ENCODE peak calls at places on chromosome 4, in seven cellular contexts. V is naive thymus-derived CD4-positive, alpha-beta T cell; K is PC-9; C is heart right ventricle; L is Karpas-422; X is upper lobe of right lung; Y is GM23248. O is an unnamed sample.
A peak's percentile ranks its signal among the peaks of the same experiment; 100 is the strongest.

GRCh38 chr4:141636077-141636770 is at the start of gene IL15:
- DNase-seq in V (peak; percentile 7), C (peak; percentile 65), K (peak; percentile 81), Y (peak; percentile 78), L (no peak), X (peak; percentile 87), O (peak; percentile 83)

GRCh38 chr4:8058031-8058479 is 100.6 kb downstream of the ABLIM2 start:
- DNase-seq in V (no peak), Y (no peak), C (no peak), K (no peak), X (no peak), L (no peak), O (no peak)

GRCh38 chr4:133149932-133150642 is 993 bp downstream of the PCDH10 start:
- DNase-seq in V (no peak), X (no peak), Y (no peak), L (no peak), K (no peak), C (no peak), O (no peak)

GRCh38 chr4:48904101-48904500 is 2.5 kb downstream of the OCIAD2 start:
- DNase-seq in L (peak; percentile 57), C (no peak), Y (no peak), K (no peak), X (no peak), V (no peak), O (no peak)

GRCh38 chr4:878796-879729 is 53.1 kb downstream of the GAK start:
- DNase-seq in L (no peak), Y (no peak), C (no peak), V (peak; percentile 11), K (no peak), X (no peak), O (no peak)

GRCh38 chr4:17206829-17207773 is 304.8 kb downstream of the QDPR start:
- DNase-seq in L (no peak), V (no peak), Y (no peak), C (no peak), X (no peak), K (no peak), O (no peak)

GRCh38 chr4:99633772-99634171 is 23.9 kb downstream of the C4orf54 start:
- DNase-seq in V (no peak), Y (no peak), X (no peak), K (no peak), L (no peak), C (no peak), O (no peak)

GRCh38 chr4:23374280-23374679 is 515.6 kb downstream of the PPARGC1A start:
- DNase-seq in K (peak; percentile 27), V (no peak), X (no peak), C (no peak), L (no peak), Y (no peak), O (no peak)

GRCh38 chr4:86521373-86521969 is 72.6 kb upstream of the PTPN13 start:
- DNase-seq in X (no peak), Y (no peak), L (no peak), V (no peak), K (no peak), C (no peak), O (no peak)

GRCh38 chr4:91958651-91959050 is 345.1 kb upstream of the GRID2 start:
- DNase-seq in Y (peak; percentile 50), C (no peak), X (no peak), K (no peak), L (no peak), V (no peak), O (no peak)

GRCh38 chr4:25928320-25928955 is 14.4 kb downstream of the SMIM20 start:
- DNase-seq in V (no peak), C (no peak), L (no peak), K (no peak), Y (peak; percentile 21), X (no peak), O (no peak)

DNA sequence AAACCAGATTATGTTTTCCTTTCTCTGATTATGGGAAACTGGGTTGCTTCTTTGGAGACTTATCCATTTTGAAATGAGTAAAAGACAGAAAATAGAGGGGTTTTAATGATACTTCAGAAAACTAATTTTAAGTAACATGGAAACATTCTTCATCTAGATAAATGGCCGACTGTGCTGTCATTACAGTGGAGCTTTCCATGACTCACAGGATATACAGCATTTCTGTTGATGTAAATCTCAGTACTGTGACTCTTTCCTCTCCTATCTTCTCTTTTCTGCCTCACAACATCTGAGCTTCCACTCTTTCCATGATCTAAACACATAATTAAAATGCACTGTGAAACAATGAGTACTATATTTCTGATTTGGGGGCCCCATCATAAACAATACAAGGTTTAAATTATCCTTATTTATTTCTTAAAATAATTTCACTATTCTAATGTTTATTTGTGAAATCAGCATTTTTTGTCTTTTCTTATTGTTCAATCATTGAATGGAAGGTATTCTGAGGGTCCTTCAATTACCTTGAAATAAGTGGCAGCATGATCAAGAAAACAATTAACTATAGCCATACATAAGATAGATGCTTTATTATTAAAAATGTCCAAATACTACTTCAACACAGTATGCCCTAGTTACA is 19.3 kb downstream of the SEC24D start:
- DNase-seq in X (no peak), Y (peak; percentile 88), V (no peak), L (no peak), C (no peak), K (no peak), O (no peak)
- H3K36me3 ChIP-seq in X (peaks cover 56% of the 10 kb centered on the region), Y (peaks cover 52% of the 10 kb centered on the region), V (no peaks in the 10 kb centered on the region), L (peaks cover 44% of the 10 kb centered on the region), C (peaks cover 28% of the 10 kb centered on the region), K (no peaks in the 10 kb centered on the region), O (peaks cover 78% of the 10 kb centered on the region)

DNA sequence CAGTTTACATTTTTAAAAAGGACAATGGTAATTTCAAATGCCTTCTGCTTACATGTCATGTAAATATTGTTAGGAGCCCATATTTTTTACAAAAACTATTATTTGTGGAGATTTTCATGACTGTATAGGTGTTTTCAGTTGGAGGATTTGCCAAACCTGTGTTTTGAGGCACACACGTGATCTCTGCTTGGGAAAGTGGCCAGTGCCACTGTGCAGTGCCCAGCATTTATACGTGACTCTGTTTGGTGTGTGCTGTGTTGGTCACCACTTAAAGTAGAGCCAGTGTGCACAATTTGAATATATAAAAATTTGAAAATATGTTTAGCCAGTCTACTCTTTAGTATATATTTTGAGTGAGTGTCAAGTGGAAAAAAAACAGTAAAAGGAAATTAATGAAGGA is 26.8 kb upstream of the NAP1L5 start:
- DNase-seq in L (no peak), K (no peak), Y (no peak), V (no peak), C (no peak), X (no peak), O (no peak)
- H3K36me3 ChIP-seq in L (no peaks in the 10 kb centered on the region), K (no peaks in the 10 kb centered on the region), Y (peaks cover 15% of the 10 kb centered on the region), V (no peaks in the 10 kb centered on the region), C (peaks cover 26% of the 10 kb centered on the region), X (peaks cover 54% of the 10 kb centered on the region), O (peaks cover 78% of the 10 kb centered on the region)

DNA sequence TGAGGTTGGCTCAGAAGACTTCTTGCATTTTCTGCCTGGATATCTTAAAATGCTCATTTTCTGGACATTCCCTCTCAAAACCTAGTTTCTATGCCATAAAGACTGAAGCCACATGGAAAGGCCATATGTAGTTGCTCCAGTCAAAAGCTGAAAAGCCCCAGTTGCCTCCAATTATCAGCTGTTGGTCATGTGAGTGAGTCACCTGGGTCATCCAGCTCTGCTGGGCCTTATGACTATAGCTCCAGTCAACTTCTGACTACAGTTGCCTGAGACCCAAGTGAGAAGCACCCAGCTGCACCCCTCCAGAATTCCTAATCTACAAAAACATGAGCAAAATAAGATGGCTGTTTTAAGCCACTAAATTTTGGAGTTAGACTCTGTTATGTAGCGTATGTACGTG is 41.9 kb downstream of the HELQ start:
- DNase-seq in V (no peak), X (no peak), K (no peak), L (no peak), Y (peak; percentile 51), C (no peak), O (no peak)
- H3K36me3 ChIP-seq in V (no peaks in the 10 kb centered on the region), X (peaks cover 60% of the 10 kb centered on the region), K (no peaks in the 10 kb centered on the region), L (no peaks in the 10 kb centered on the region), Y (peaks cover 13% of the 10 kb centered on the region), C (peaks cover 32% of the 10 kb centered on the region), O (peaks cover 98% of the 10 kb centered on the region)

GRCh38 chr4:77022581-77023133 is 53.1 kb downstream of the CCNI start:
- DNase-seq in L (no peak), V (no peak), Y (peak; percentile 79), X (no peak), K (no peak), C (no peak), O (no peak)
- H3K36me3 ChIP-seq in L (no peaks in the 10 kb centered on the region), V (no peaks in the 10 kb centered on the region), Y (peaks cover 83% of the 10 kb centered on the region), X (peaks cover 58% of the 10 kb centered on the region), K (no peaks in the 10 kb centered on the region), C (peaks cover 22% of the 10 kb centered on the region), O (peaks cover 30% of the 10 kb centered on the region)

DNA sequence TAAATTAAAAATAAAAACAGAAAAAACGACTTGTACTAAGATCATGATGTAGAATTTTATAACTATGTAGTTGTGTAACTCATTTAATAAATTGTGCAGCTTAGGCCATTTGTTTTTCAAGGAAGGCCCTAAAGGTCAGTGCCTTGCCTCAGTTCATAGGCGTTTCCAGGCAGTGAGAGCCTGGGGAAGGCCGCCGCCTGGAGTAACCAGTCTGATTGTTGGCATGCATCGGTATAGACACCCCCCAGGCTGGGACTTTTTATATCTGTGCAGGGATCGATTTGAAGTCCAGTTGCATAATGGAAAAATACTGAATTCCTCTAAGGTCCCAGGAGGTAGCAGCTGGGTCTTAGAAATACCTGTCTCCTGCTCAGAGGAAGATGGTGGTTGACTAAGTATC is 77.2 kb downstream of the TMEM131L start:
- DNase-seq in X (no peak), C (no peak), K (no peak), V (no peak), Y (no peak), L (no peak), O (no peak)
- H3K36me3 ChIP-seq in X (no peaks in the 10 kb centered on the region), C (no peaks in the 10 kb centered on the region), K (no peaks in the 10 kb centered on the region), V (no peaks in the 10 kb centered on the region), Y (no peaks in the 10 kb centered on the region), L (no peaks in the 10 kb centered on the region), O (no peaks in the 10 kb centered on the region)

DNA sequence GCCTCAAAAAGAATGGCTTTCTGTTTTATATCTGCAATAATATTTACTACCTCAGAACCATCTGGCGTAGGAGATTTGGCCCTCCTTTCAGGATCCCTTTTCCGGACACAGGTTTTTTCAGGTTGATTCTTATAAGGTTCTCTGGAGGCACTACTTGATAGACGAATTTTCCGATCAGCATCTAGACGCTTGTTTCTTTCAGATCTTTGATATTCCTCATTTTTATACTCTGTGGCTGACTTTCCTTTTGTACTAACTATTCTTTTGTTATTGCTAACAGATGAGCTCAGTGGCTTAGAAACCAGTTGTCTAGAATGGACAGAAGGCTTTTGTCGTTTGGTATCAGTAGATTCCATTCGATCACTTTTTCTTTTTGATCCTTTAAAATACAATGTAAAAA is 12.4 kb downstream of the YTHDC1 start:
- DNase-seq in Y (no peak), V (no peak), X (no peak), L (no peak), C (no peak), K (no peak), O (no peak)
- H3K36me3 ChIP-seq in Y (peaks cover 40% of the 10 kb centered on the region), V (peaks cover 23% of the 10 kb centered on the region), X (peaks cover 49% of the 10 kb centered on the region), L (peaks cover 43% of the 10 kb centered on the region), C (peaks cover 21% of the 10 kb centered on the region), K (peaks cover 4% of the 10 kb centered on the region), O (peaks cover 53% of the 10 kb centered on the region)

O was measured in heart left ventricle.